ENCODE peak calls at places on chromosomes 13 and 19, in nine cellular contexts. S, D, V, C, M, B, F, L and R are unnamed samples.

GRCh38 chr13:51266642-51267041 is 44.4 kb downstream of the FAM124A start:
- DNase-seq in S (no peak), D (no peak), V (no peak), C (no peak), M (no peak), B (no peak), F (no peak), L (no peak), R (no peak)

GRCh38 chr13:33218020-33218419 is 67.5 kb downstream of the STARD13 start:
- DNase-seq in S (no peak), D (no peak), V (no peak), C (no peak), M (peak; percentile 45), B (no peak), F (no peak), L (no peak), R (peak; percentile 62)

GRCh38 chr13:24127116-24127631 is 33.3 kb upstream of the SPATA13 start:
- DNase-seq in S (no peak), D (no peak), V (no peak), C (no peak), M (peak; percentile 33), B (no peak), F (no peak), L (no peak), R (no peak)

GRCh38 chr19:16293133-16294085 is 31.2 kb upstream of the KLF2 start:
- DNase-seq in S (no peak), D (peak; percentile 56), V (no peak), C (no peak), M (peak; percentile 72), B (peak; percentile 75), F (no peak), L (no peak), R (peak; percentile 89)

GRCh38 chr13:91721413-91721812 is 323.0 kb downstream of the GPC5 start:
- DNase-seq in S (no peak), D (no peak), V (peak; percentile 50), C (no peak), M (no peak), B (no peak), F (no peak), L (no peak), R (no peak)

GRCh38 chr13:36820222-36820621 is 1.2 kb downstream of the RFXAP start:
- DNase-seq in S (peak; percentile 9), D (no peak), V (no peak), C (no peak), M (peak; percentile 22), B (no peak), F (no peak), L (no peak), R (no peak)

GRCh38 chr13:99377641-99378040 is 70.4 kb upstream of the GPR183 start:
- DNase-seq in S (no peak), D (no peak), V (no peak), C (no peak), M (no peak), B (no peak), F (no peak), L (no peak), R (no peak)

GRCh38 chr19:5623397-5624153 is 692 bp downstream of the SAFB start:
- DNase-seq in S (no peak), D (no peak), V (no peak), C (peak; percentile 10), M (peak; percentile 29), B (peak; percentile 20), F (no peak), L (no peak), R (no peak)

GRCh38 chr13:40590112-40590862 is 76.2 kb downstream of the FOXO1 start:
- DNase-seq in S (no peak), D (no peak), V (no peak), C (no peak), M (no peak), B (no peak), F (no peak), L (no peak), R (no peak)

GRCh38 chr19:7348587-7349230 is at the start of gene ARHGEF18:
- DNase-seq in S (no peak), D (no peak), V (no peak), C (no peak), M (no peak), B (no peak), F (peak; percentile 26), L (peak; percentile 58), R (no peak)

GRCh38 chr19:4984448-4984990 is 15.6 kb downstream of the KDM4B start:
- DNase-seq in S (no peak), D (no peak), V (peak; percentile 93), C (no peak), M (no peak), B (no peak), F (no peak), L (no peak), R (no peak)

GRCh38 chr13:113637262-113638160 is 20.5 kb downstream of the ATP4B start:
- DNase-seq in S (no peak), D (no peak), V (no peak), C (no peak), M (no peak), B (peak; percentile 1), F (no peak), L (no peak), R (no peak)

GRCh38 chr19:2083174-2083854 is 12.8 kb downstream of the MOB3A start:
- DNase-seq in S (no peak), D (no peak), V (no peak), C (no peak), M (no peak), B (no peak), F (peak; percentile 61), L (peak; percentile 60), R (no peak)

GRCh38 chr13:51645154-51645650 is 60.9 kb downstream of the WDFY2 start:
- DNase-seq in S (no peak), D (no peak), V (peak; percentile 18), C (no peak), M (peak; percentile 52), B (no peak), F (peak; percentile 21), L (peak; percentile 40), R (peak; percentile 78)

GRCh38 chr19:19651076-19651475 is 7.6 kb upstream of the GMIP start:
- DNase-seq in S (no peak), D (no peak), V (no peak), C (no peak), M (no peak), B (no peak), F (no peak), L (no peak), R (no peak)

GRCh38 chr19:39253374-39254149 is 4.9 kb upstream of the IFNL4 start:
- DNase-seq in S (no peak), D (no peak), V (no peak), C (no peak), M (no peak), B (no peak), F (no peak), L (no peak), R (no peak)

GRCh38 chr13:45690636-45691035 is 11.5 kb upstream of the CBY2 start:
- DNase-seq in S (no peak), D (no peak), V (no peak), C (no peak), M (no peak), B (no peak), F (no peak), L (no peak), R (no peak)

GRCh38 chr13:24693862-24694471 is 13.8 kb downstream of the ATP12A start:
- DNase-seq in S (peak; percentile 62), D (no peak), V (peak; percentile 50), C (peak; percentile 68), M (peak; percentile 68), B (peak; percentile 33), F (peak; percentile 24), L (no peak), R (peak; percentile 82)

GRCh38 chr13:32264407-32264806 is 50.8 kb downstream of the ZAR1L start:
- DNase-seq in S (no peak), D (peak; percentile 92), V (no peak), C (peak; percentile 15), M (peak; percentile 27), B (peak; percentile 18), F (no peak), L (no peak), R (peak; percentile 85)

GRCh38 chr19:861756-862528 is 2.5 kb downstream of the CFD start:
- DNase-seq in S (no peak), D (no peak), V (no peak), C (no peak), M (peak; percentile 38), B (no peak), F (peak; percentile 62), L (peak; percentile 46), R (peak; percentile 54)

GRCh38 chr13:91181892-91182291 is 165.6 kb upstream of the MIR17HG start:
- DNase-seq in S (no peak), D (no peak), V (no peak), C (no peak), M (no peak), B (no peak), F (no peak), L (no peak), R (no peak)

GRCh38 chr13:24651718-24652345 is 28.4 kb upstream of the ATP12A start:
- DNase-seq in S (no peak), D (no peak), V (no peak), C (no peak), M (no peak), B (no peak), F (no peak), L (no peak), R (no peak)

GRCh38 chr19:30570194-30570593 is 198.0 kb downstream of the ZNF536 start:
- DNase-seq in S (no peak), D (no peak), V (no peak), C (no peak), M (no peak), B (no peak), F (no peak), L (no peak), R (no peak)

GRCh38 chr19:42324655-42325307 is 654 bp upstream of the MEGF8 start:
- DNase-seq in S (no peak), D (no peak), V (no peak), C (no peak), M (no peak), B (no peak), F (no peak), L (no peak), R (no peak)

GRCh38 chr13:44331446-44331845 is 42.2 kb upstream of the SERP2 start:
- DNase-seq in S (no peak), D (no peak), V (no peak), C (no peak), M (no peak), B (no peak), F (no peak), L (no peak), R (no peak)

GRCh38 chr13:44049546-44049945 is 169.8 kb downstream of the LACC1 start:
- DNase-seq in S (no peak), D (no peak), V (no peak), C (no peak), M (no peak), B (no peak), F (no peak), L (no peak), R (no peak)

GRCh38 chr13:35761440-35762252 is 285.2 kb upstream of the MAB21L1 start:
- DNase-seq in S (no peak), D (no peak), V (no peak), C (no peak), M (no peak), B (no peak), F (no peak), L (no peak), R (no peak)

GRCh38 chr19:45498411-45499195 is at the start of gene PPM1N:
- DNase-seq in S (peak; percentile 37), D (no peak), V (no peak), C (peak; percentile 23), M (peak; percentile 39), B (no peak), F (peak; percentile 49), L (peak; percentile 45), R (no peak)

GRCh38 chr13:113669871-113670341 is 2.9 kb downstream of the GRK1 start:
- DNase-seq in S (no peak), D (no peak), V (no peak), C (no peak), M (no peak), B (peak; percentile 7), F (no peak), L (no peak), R (no peak)

GRCh38 chr13:46668906-46669525 is 116.0 kb downstream of the LRCH1 start:
- DNase-seq in S (no peak), D (no peak), V (no peak), C (no peak), M (no peak), B (no peak), F (no peak), L (no peak), R (no peak)

GRCh38 chr13:34416833-34417425 is 525.1 kb upstream of the NBEA start:
- DNase-seq in S (no peak), D (no peak), V (no peak), C (no peak), M (peak; percentile 20), B (peak; percentile 20), F (no peak), L (no peak), R (no peak)